ENCODE peak calls at places on chromosomes 5 and 9, in five cellular contexts. N is GM12865, Y is BJ, D is Caco-2, R is K562. Z is an unnamed sample.

GRCh38 chr5:77645158-77645994 is 6.9 kb upstream of the OTP start:
- DNase-seq in N (peak), Y (no peak), D (no peak), R (peak), Z (no peak)

GRCh38 chr5:60810438-60811085 is 33.5 kb downstream of the ELOVL7 start:
- DNase-seq in N (no peak), Y (no peak), D (no peak), R (no peak), Z (peak)

GRCh38 chr5:56751914-56752313 is 63.4 kb upstream of the MAP3K1 start:
- DNase-seq in N (no peak), Y (peak), D (no peak), R (no peak), Z (no peak)

GRCh38 chr9:84297162-84297821 is 43.3 kb downstream of the SLC28A3 start:
- DNase-seq in N (no peak), Y (no peak), D (no peak), R (no peak), Z (no peak)

GRCh38 chr5:127599321-127599720 is 49.6 kb upstream of the CTXN3 start:
- DNase-seq in N (no peak), Y (no peak), D (no peak), R (no peak), Z (no peak)

GRCh38 chr9:136118061-136118366 is 661 bp downstream of the TMEM250 start:
- DNase-seq in N (no peak), Y (no peak), D (no peak), R (peak), Z (no peak)

GRCh38 chr5:7374186-7374585 is 21.8 kb upstream of the ADCY2 start:
- DNase-seq in N (no peak), Y (no peak), D (no peak), R (no peak), Z (no peak)

GRCh38 chr5:16593630-16594029 is 23.2 kb downstream of the RETREG1 start:
- DNase-seq in N (no peak), Y (no peak), D (no peak), R (no peak), Z (no peak)

GRCh38 chr9:134593756-134594375 is 47.7 kb upstream of the COL5A1 start:
- DNase-seq in N (no peak), Y (no peak), D (no peak), R (no peak), Z (no peak)

GRCh38 chr5:139895046-139895445 is 99.4 kb downstream of the PSD2 start:
- DNase-seq in N (no peak), Y (no peak), D (no peak), R (no peak), Z (no peak)

GRCh38 chr5:38455797-38456330 is 100.6 kb downstream of the LIFR start:
- DNase-seq in N (no peak), Y (no peak), D (no peak), R (no peak), Z (no peak)

GRCh38 chr5:78341445-78341844 is 19.0 kb upstream of the SCAMP1 start:
- DNase-seq in N (no peak), Y (no peak), D (no peak), R (no peak), Z (no peak)

GRCh38 chr5:20972419-20972925 is 984.5 kb upstream of the CDH18 start:
- DNase-seq in N (peak), Y (no peak), D (peak), R (no peak), Z (no peak)

GRCh38 chr5:67773439-67773988 is 442.0 kb upstream of the PIK3R1 start:
- DNase-seq in N (no peak), Y (no peak), D (peak), R (no peak), Z (no peak)

GRCh38 chr9:122372856-122373845 is 2.3 kb downstream of the PTGS1 start:
- DNase-seq in N (no peak), Y (no peak), D (no peak), R (no peak), Z (no peak)

GRCh38 chr5:122726990-122727616 is 47.8 kb upstream of the SNX2 start:
- DNase-seq in N (peak), Y (no peak), D (no peak), R (no peak), Z (no peak)

GRCh38 chr9:86434039-86434726 is 80.0 kb upstream of the TUT7 start:
- DNase-seq in N (peak), Y (no peak), D (no peak), R (peak), Z (peak)

GRCh38 chr9:112348257-112348992 is 15.0 kb upstream of the PTBP3 start:
- DNase-seq in N (no peak), Y (no peak), D (peak), R (no peak), Z (no peak)

GRCh38 chr5:5069851-5070250 is 70.3 kb upstream of the ADAMTS16 start:
- DNase-seq in N (no peak), Y (no peak), D (no peak), R (no peak), Z (no peak)

DNA sequence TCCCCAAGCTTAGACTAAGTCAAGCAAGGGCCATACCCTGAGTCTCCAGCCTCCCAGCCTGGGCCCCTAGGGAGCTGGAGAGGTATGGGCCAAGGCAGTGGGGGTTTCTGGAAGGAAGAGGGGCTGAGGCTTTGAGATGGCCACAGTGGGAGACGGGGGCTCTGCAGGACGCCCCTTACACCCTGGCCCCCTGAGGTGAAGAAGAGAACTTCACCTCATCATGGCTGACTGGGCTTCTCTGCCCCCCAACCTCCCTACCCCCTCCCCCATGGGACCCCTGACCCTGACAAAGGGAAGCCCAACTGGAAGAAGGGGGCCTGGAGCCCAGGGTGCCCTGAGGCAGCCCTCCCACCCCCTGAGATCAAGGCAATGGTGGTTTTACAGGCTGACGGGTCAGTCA is 25.8 kb downstream of the PCDH1 start:
- DNase-seq in N (no peak), Y (no peak), D (no peak), R (no peak), Z (no peak)
- TF ChIP-seq CTCF in N (no peak), Y (no peak), D (no peak), R (no peak), Z (no peak)

DNA sequence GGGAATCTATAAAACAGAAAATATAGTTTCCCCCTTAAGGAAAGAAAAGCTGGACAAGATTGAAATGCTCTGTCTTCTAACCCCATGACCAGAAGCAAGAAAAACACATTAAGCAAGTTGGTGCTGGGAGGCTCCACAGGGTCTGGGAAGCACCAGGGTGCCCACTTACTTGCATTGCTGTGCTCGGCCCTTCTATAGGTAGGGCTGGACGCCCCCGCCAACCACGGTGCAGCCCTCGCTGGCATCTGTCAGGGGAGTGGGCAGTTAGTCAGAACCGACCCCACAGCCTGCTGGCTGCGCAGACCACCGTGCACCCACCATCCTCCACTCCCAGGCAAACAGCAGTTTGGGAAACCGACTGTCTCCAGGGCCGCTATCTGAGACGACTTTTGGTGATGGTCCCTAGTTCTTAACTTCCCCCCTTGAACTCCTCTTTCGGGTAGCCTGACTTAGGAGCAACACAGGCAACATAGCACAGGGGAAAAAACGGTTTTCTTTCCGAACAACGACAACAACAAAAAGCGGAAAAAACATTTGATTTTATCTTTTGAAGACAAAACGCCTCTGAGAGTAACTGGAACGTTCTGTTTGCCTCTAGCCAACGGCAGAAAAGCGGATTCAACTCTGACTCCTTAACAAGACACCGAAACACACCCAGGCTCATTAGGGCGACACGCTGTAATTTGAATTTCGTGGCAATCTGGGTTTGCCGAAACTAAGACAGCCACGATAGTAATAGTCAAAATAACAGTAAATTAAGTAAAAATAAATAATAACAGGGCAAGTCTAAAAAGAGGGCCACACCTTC is 3.9 kb downstream of the IRX2 start:
- DNase-seq in N (no peak), Y (no peak), D (no peak), R (no peak), Z (no peak)
- H3K4me3 ChIP-seq in N (no peak), Y (no peak), D (no peak), R (no peak), Z (peak)

GRCh38 chr5:150353395-150353675 is 4.2 kb upstream of the TCOF1 start:
- DNase-seq in N (no peak), Y (no peak), D (no peak), R (no peak), Z (no peak)
- TF ChIP-seq CTCF in N (no peak), Y (peak), D (no peak), R (no peak), Z (no peak)

DNA sequence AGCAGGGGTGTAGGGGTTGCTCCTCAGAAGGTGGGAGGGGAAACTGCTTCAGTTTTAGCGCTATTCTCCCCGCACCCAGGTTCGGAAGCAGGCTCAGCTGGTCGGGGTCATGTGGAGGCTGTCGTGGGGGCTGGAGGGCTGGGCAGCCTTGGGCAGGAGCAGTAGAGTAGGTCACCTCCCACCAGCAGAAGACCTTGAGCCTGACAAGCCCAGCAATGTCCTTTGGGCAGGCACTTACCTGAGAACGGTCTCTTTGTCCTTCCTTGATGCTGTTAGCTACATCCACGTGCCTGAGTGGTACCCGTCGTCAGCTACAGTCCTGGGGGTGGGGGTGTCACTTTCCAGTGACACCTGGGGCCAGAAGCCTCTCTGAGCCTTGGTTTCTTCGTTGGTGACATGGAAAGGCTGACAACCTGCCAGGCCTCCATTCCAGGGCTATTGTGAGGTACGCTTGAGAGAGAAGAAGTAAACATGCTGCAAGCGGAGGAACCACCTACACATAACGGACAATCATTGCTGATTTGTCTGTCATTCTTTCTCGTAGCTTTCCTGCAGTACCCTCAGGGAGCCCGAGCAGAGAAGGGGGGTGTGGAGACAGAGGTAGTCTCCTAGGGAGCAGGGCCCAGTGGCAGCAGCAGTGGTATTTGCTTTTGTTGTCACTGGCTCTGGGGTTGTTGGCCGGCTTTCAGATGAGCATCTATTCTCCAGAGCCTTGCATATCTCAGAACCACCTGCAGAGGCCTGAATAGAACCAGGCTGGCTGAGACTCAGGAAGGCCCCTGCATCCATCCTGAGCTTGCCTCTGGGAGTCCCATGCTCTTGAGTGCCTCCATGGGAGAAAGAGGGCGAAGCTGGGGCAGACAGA is 20.1 kb downstream of the ENHO start:
- DNase-seq in N (no peak), Y (no peak), D (no peak), R (no peak), Z (no peak)
- H3K4me3 ChIP-seq in N (no peak), Y (no peak), D (no peak), R (no peak), Z (no peak)

DNA sequence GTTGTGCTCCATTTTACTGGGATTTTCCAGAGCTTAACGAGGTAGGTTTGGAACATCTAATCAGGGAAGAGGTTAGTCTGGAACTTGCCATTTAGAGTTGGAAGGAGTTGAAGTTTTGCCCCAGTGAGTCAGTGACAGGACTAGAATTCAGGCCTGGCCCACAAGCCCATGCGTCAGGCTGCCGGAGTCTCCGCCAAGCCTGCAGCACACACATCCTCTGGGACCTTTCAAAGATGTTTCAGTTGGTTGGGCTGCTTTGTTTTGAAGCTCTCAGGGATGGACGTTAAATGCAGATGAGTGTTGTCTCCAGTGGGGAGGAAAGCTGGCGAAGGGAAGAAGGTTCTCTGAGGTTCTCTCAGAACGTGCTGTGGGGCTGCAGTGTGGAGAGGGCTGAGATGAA is 147.0 kb downstream of the PSAT1 start:
- DNase-seq in N (no peak), Y (no peak), D (no peak), R (no peak), Z (no peak)
- TF ChIP-seq CTCF in N (no peak), Y (no peak), D (no peak), R (no peak), Z (no peak)